ENCODE peak calls at places on chromosomes 5 and 9, in nine cellular contexts. One of them, this sample, is unnamed.

GRCh38 chr5:77649776-77650175 is 11.3 kb upstream of the OTP start:
- DNase-seq in dorsolateral prefrontal cortex: no peak
- DNase-seq in upper lobe of right lung: no peak
- DNase-seq in CD8-positive, alpha-beta T cell: no peak
- DNase-seq in AG04450: no peak
- DNase-seq in kidney: no peak
- DNase-seq in fibroblast of mammary gland: no peak
- DNase-seq in heart left ventricle: no peak
- DNase-seq in fibroblast of the aortic adventitia: no peak
- DNase-seq in this sample: no peak

GRCh38 chr5:167658890-167659289 is 632.6 kb upstream of the WWC1 start:
- DNase-seq in CD8-positive, alpha-beta T cell: no peak
- DNase-seq in upper lobe of right lung: no peak
- DNase-seq in dorsolateral prefrontal cortex: no peak
- DNase-seq in heart left ventricle: no peak
- DNase-seq in fibroblast of the aortic adventitia: no peak
- DNase-seq in fibroblast of mammary gland: no peak
- DNase-seq in AG04450: no peak
- DNase-seq in kidney: no peak
- DNase-seq in this sample: no peak

GRCh38 chr5:99694884-99695283 is 766.1 kb upstream of the CHD1 start:
- DNase-seq in CD8-positive, alpha-beta T cell: no peak
- DNase-seq in heart left ventricle: no peak
- DNase-seq in AG04450: no peak
- DNase-seq in kidney: peak; percentile 47
- DNase-seq in upper lobe of right lung: no peak
- DNase-seq in fibroblast of the aortic adventitia: no peak
- DNase-seq in dorsolateral prefrontal cortex: no peak
- DNase-seq in fibroblast of mammary gland: no peak
- DNase-seq in this sample: no peak

GRCh38 chr9:117485176-117485575 is 70.3 kb upstream of the ASTN2 start:
- DNase-seq in kidney: no peak
- DNase-seq in AG04450: no peak
- DNase-seq in fibroblast of mammary gland: no peak
- DNase-seq in fibroblast of the aortic adventitia: no peak
- DNase-seq in heart left ventricle: no peak
- DNase-seq in upper lobe of right lung: no peak
- DNase-seq in CD8-positive, alpha-beta T cell: no peak
- DNase-seq in dorsolateral prefrontal cortex: no peak
- DNase-seq in this sample: no peak

GRCh38 chr5:50813691-50814090 is 147.3 kb downstream of the PARP8 start:
- DNase-seq in CD8-positive, alpha-beta T cell: no peak
- DNase-seq in upper lobe of right lung: no peak
- DNase-seq in fibroblast of mammary gland: no peak
- DNase-seq in heart left ventricle: no peak
- DNase-seq in fibroblast of the aortic adventitia: no peak
- DNase-seq in AG04450: no peak
- DNase-seq in dorsolateral prefrontal cortex: no peak
- DNase-seq in kidney: no peak
- DNase-seq in this sample: no peak

GRCh38 chr5:175821790-175822211 is 49.6 kb upstream of the CPLX2 start:
- DNase-seq in heart left ventricle: no peak
- DNase-seq in fibroblast of mammary gland: no peak
- DNase-seq in upper lobe of right lung: no peak
- DNase-seq in CD8-positive, alpha-beta T cell: no peak
- DNase-seq in AG04450: no peak
- DNase-seq in dorsolateral prefrontal cortex: no peak
- DNase-seq in kidney: no peak
- DNase-seq in fibroblast of the aortic adventitia: no peak
- DNase-seq in this sample: peak; percentile 40

GRCh38 chr9:135851748-135852147 is 55.6 kb downstream of the CAMSAP1 start:
- DNase-seq in dorsolateral prefrontal cortex: no peak
- DNase-seq in upper lobe of right lung: no peak
- DNase-seq in kidney: no peak
- DNase-seq in fibroblast of the aortic adventitia: no peak
- DNase-seq in CD8-positive, alpha-beta T cell: no peak
- DNase-seq in heart left ventricle: no peak
- DNase-seq in AG04450: no peak
- DNase-seq in fibroblast of mammary gland: no peak
- DNase-seq in this sample: no peak

GRCh38 chr5:58466939-58467338 is 7.1 kb upstream of the PLK2 start:
- DNase-seq in kidney: no peak
- DNase-seq in heart left ventricle: no peak
- DNase-seq in upper lobe of right lung: no peak
- DNase-seq in dorsolateral prefrontal cortex: no peak
- DNase-seq in fibroblast of mammary gland: peak; percentile 35
- DNase-seq in AG04450: no peak
- DNase-seq in CD8-positive, alpha-beta T cell: no peak
- DNase-seq in fibroblast of the aortic adventitia: no peak
- DNase-seq in this sample: peak; percentile 45

GRCh38 chr5:158287643-158288228 is 428.8 kb upstream of the CLINT1 start:
- DNase-seq in dorsolateral prefrontal cortex: no peak
- DNase-seq in heart left ventricle: no peak
- DNase-seq in AG04450: peak; percentile 6
- DNase-seq in CD8-positive, alpha-beta T cell: no peak
- DNase-seq in fibroblast of the aortic adventitia: peak; percentile 61
- DNase-seq in upper lobe of right lung: no peak
- DNase-seq in kidney: no peak
- DNase-seq in fibroblast of mammary gland: peak; percentile 69
- DNase-seq in this sample: no peak

GRCh38 chr9:68775003-68775730 is 70.1 kb downstream of the PIP5K1B start:
- DNase-seq in dorsolateral prefrontal cortex: no peak
- DNase-seq in kidney: no peak
- DNase-seq in heart left ventricle: no peak
- DNase-seq in AG04450: no peak
- DNase-seq in fibroblast of the aortic adventitia: no peak
- DNase-seq in upper lobe of right lung: no peak
- DNase-seq in fibroblast of mammary gland: peak; percentile 73
- DNase-seq in CD8-positive, alpha-beta T cell: no peak
- DNase-seq in this sample: no peak

GRCh38 chr9:104743377-104743985 is 4.0 kb upstream of the NIPSNAP3A start:
- DNase-seq in AG04450: peak; percentile 21
- DNase-seq in dorsolateral prefrontal cortex: no peak
- DNase-seq in fibroblast of the aortic adventitia: peak; percentile 82
- DNase-seq in CD8-positive, alpha-beta T cell: peak; percentile 17
- DNase-seq in kidney: no peak
- DNase-seq in upper lobe of right lung: no peak
- DNase-seq in fibroblast of mammary gland: peak; percentile 79
- DNase-seq in heart left ventricle: peak; percentile 16
- DNase-seq in this sample: peak; percentile 60

GRCh38 chr5:91382530-91383026 is 539 bp downstream of the ARRDC3 start:
- DNase-seq in CD8-positive, alpha-beta T cell: peak; percentile 37
- DNase-seq in dorsolateral prefrontal cortex: no peak
- DNase-seq in kidney: no peak
- DNase-seq in upper lobe of right lung: no peak
- DNase-seq in AG04450: no peak
- DNase-seq in heart left ventricle: peak; percentile 25
- DNase-seq in fibroblast of mammary gland: peak; percentile 61
- DNase-seq in fibroblast of the aortic adventitia: peak; percentile 53
- DNase-seq in this sample: no peak

GRCh38 chr5:139708877-139709586 is 60.9 kb downstream of the CXXC5 start:
- DNase-seq in heart left ventricle: peak; percentile 80
- DNase-seq in kidney: peak; percentile 91
- DNase-seq in dorsolateral prefrontal cortex: peak; percentile 62
- DNase-seq in AG04450: no peak
- DNase-seq in CD8-positive, alpha-beta T cell: no peak
- DNase-seq in fibroblast of the aortic adventitia: peak; percentile 54
- DNase-seq in upper lobe of right lung: peak; percentile 71
- DNase-seq in fibroblast of mammary gland: peak; percentile 80
- DNase-seq in this sample: peak; percentile 56

GRCh38 chr9:124735121-124735520 is 36.0 kb downstream of the NR6A1 start:
- DNase-seq in dorsolateral prefrontal cortex: no peak
- DNase-seq in CD8-positive, alpha-beta T cell: no peak
- DNase-seq in AG04450: no peak
- DNase-seq in fibroblast of mammary gland: peak; percentile 47
- DNase-seq in upper lobe of right lung: no peak
- DNase-seq in heart left ventricle: no peak
- DNase-seq in kidney: no peak
- DNase-seq in fibroblast of the aortic adventitia: peak; percentile 74
- DNase-seq in this sample: no peak

GRCh38 chr9:108775901-108776306 is 79.9 kb downstream of the ACTL7B start:
- DNase-seq in fibroblast of mammary gland: no peak
- DNase-seq in upper lobe of right lung: no peak
- DNase-seq in kidney: no peak
- DNase-seq in CD8-positive, alpha-beta T cell: no peak
- DNase-seq in AG04450: no peak
- DNase-seq in heart left ventricle: no peak
- DNase-seq in dorsolateral prefrontal cortex: no peak
- DNase-seq in fibroblast of the aortic adventitia: peak; percentile 55
- DNase-seq in this sample: no peak

GRCh38 chr9:100322954-100323536 is 29.7 kb downstream of the TEX10 start:
- DNase-seq in fibroblast of mammary gland: peak; percentile 55
- DNase-seq in heart left ventricle: no peak
- DNase-seq in CD8-positive, alpha-beta T cell: peak; percentile 21
- DNase-seq in AG04450: no peak
- DNase-seq in dorsolateral prefrontal cortex: no peak
- DNase-seq in fibroblast of the aortic adventitia: peak; percentile 64
- DNase-seq in upper lobe of right lung: no peak
- DNase-seq in kidney: no peak
- DNase-seq in this sample: peak; percentile 13

GRCh38 chr5:141841781-141842180 is 36.4 kb downstream of the PCDH1 start:
- DNase-seq in dorsolateral prefrontal cortex: no peak
- DNase-seq in kidney: peak; percentile 95
- DNase-seq in AG04450: no peak
- DNase-seq in fibroblast of mammary gland: no peak
- DNase-seq in fibroblast of the aortic adventitia: no peak
- DNase-seq in upper lobe of right lung: peak; percentile 89
- DNase-seq in heart left ventricle: no peak
- DNase-seq in CD8-positive, alpha-beta T cell: no peak
- DNase-seq in this sample: no peak

GRCh38 chr9:105216440-105217178 is 27.8 kb upstream of the SLC44A1 start:
- DNase-seq in fibroblast of the aortic adventitia: peak; percentile 25
- DNase-seq in dorsolateral prefrontal cortex: peak; percentile 63
- DNase-seq in CD8-positive, alpha-beta T cell: no peak
- DNase-seq in upper lobe of right lung: no peak
- DNase-seq in AG04450: no peak
- DNase-seq in kidney: no peak
- DNase-seq in fibroblast of mammary gland: peak; percentile 35
- DNase-seq in heart left ventricle: peak; percentile 25
- DNase-seq in this sample: no peak

GRCh38 chr5:53971096-53971495 is 339.3 kb downstream of the ARL15 start:
- DNase-seq in upper lobe of right lung: no peak
- DNase-seq in CD8-positive, alpha-beta T cell: no peak
- DNase-seq in fibroblast of the aortic adventitia: peak; percentile 76
- DNase-seq in dorsolateral prefrontal cortex: no peak
- DNase-seq in heart left ventricle: no peak
- DNase-seq in AG04450: no peak
- DNase-seq in kidney: no peak
- DNase-seq in fibroblast of mammary gland: peak; percentile 61
- DNase-seq in this sample: no peak

GRCh38 chr9:122158202-122158601 is 1.4 kb downstream of the NDUFA8 start:
- DNase-seq in dorsolateral prefrontal cortex: no peak
- DNase-seq in upper lobe of right lung: no peak
- DNase-seq in fibroblast of the aortic adventitia: peak; percentile 52
- DNase-seq in kidney: no peak
- DNase-seq in heart left ventricle: no peak
- DNase-seq in AG04450: peak; percentile 16
- DNase-seq in CD8-positive, alpha-beta T cell: no peak
- DNase-seq in fibroblast of mammary gland: peak; percentile 69
- DNase-seq in this sample: peak; percentile 51
- TF ChIP-seq CTCF in dorsolateral prefrontal cortex: no peak
- TF ChIP-seq CTCF in upper lobe of right lung: peak; percentile 39
- TF ChIP-seq CTCF in fibroblast of the aortic adventitia: peak; percentile 69
- TF ChIP-seq CTCF in kidney: peak; percentile 30
- TF ChIP-seq CTCF in heart left ventricle: no peak
- TF ChIP-seq CTCF in AG04450: peak; percentile 65
- TF ChIP-seq CTCF in CD8-positive, alpha-beta T cell: peak; percentile 59
- TF ChIP-seq CTCF in fibroblast of mammary gland: peak; percentile 61
- TF ChIP-seq CTCF in this sample: peak; percentile 32

GRCh38 chr9:90891656-90892055 is 90.0 kb downstream of the SYK start:
- DNase-seq in kidney: no peak
- DNase-seq in AG04450: no peak
- DNase-seq in fibroblast of the aortic adventitia: no peak
- DNase-seq in heart left ventricle: no peak
- DNase-seq in fibroblast of mammary gland: no peak
- DNase-seq in upper lobe of right lung: no peak
- DNase-seq in CD8-positive, alpha-beta T cell: no peak
- DNase-seq in dorsolateral prefrontal cortex: no peak
- DNase-seq in this sample: no peak

GRCh38 chr9:90894956-90895687 is 93.5 kb downstream of the SYK start:
- DNase-seq in dorsolateral prefrontal cortex: no peak
- DNase-seq in fibroblast of the aortic adventitia: no peak
- DNase-seq in upper lobe of right lung: no peak
- DNase-seq in AG04450: no peak
- DNase-seq in fibroblast of mammary gland: no peak
- DNase-seq in CD8-positive, alpha-beta T cell: no peak
- DNase-seq in kidney: no peak
- DNase-seq in heart left ventricle: no peak
- DNase-seq in this sample: no peak

GRCh38 chr9:90888941-90889340 is 87.3 kb downstream of the SYK start:
- DNase-seq in fibroblast of the aortic adventitia: no peak
- DNase-seq in fibroblast of mammary gland: no peak
- DNase-seq in heart left ventricle: no peak
- DNase-seq in dorsolateral prefrontal cortex: no peak
- DNase-seq in CD8-positive, alpha-beta T cell: no peak
- DNase-seq in upper lobe of right lung: no peak
- DNase-seq in kidney: no peak
- DNase-seq in AG04450: no peak
- DNase-seq in this sample: no peak

GRCh38 chr9:90893706-90894105 is 92.1 kb downstream of the SYK start:
- DNase-seq in fibroblast of mammary gland: no peak
- DNase-seq in fibroblast of the aortic adventitia: no peak
- DNase-seq in kidney: no peak
- DNase-seq in heart left ventricle: no peak
- DNase-seq in AG04450: no peak
- DNase-seq in upper lobe of right lung: no peak
- DNase-seq in CD8-positive, alpha-beta T cell: no peak
- DNase-seq in dorsolateral prefrontal cortex: no peak
- DNase-seq in this sample: no peak

GRCh38 chr9:90890146-90890545 is 88.5 kb downstream of the SYK start:
- DNase-seq in AG04450: no peak
- DNase-seq in upper lobe of right lung: no peak
- DNase-seq in dorsolateral prefrontal cortex: no peak
- DNase-seq in CD8-positive, alpha-beta T cell: no peak
- DNase-seq in heart left ventricle: no peak
- DNase-seq in fibroblast of the aortic adventitia: no peak
- DNase-seq in kidney: no peak
- DNase-seq in fibroblast of mammary gland: peak; percentile 4
- DNase-seq in this sample: no peak
- TF ChIP-seq CTCF in AG04450: peak; percentile 26
- TF ChIP-seq CTCF in upper lobe of right lung: no peak
- TF ChIP-seq CTCF in dorsolateral prefrontal cortex: no peak
- TF ChIP-seq CTCF in CD8-positive, alpha-beta T cell: no peak
- TF ChIP-seq CTCF in heart left ventricle: no peak
- TF ChIP-seq CTCF in fibroblast of the aortic adventitia: peak; percentile 6
- TF ChIP-seq CTCF in kidney: no peak
- TF ChIP-seq CTCF in fibroblast of mammary gland: no peak
- TF ChIP-seq CTCF in this sample: no peak

GRCh38 chr5:33284681-33285080 is 156.1 kb upstream of the TARS1 start:
- DNase-seq in dorsolateral prefrontal cortex: no peak
- DNase-seq in fibroblast of mammary gland: no peak
- DNase-seq in kidney: no peak
- DNase-seq in CD8-positive, alpha-beta T cell: no peak
- DNase-seq in heart left ventricle: no peak
- DNase-seq in AG04450: no peak
- DNase-seq in fibroblast of the aortic adventitia: peak; percentile 82
- DNase-seq in upper lobe of right lung: no peak
- DNase-seq in this sample: no peak
- TF ChIP-seq CTCF in dorsolateral prefrontal cortex: no peak
- TF ChIP-seq CTCF in fibroblast of mammary gland: no peak
- TF ChIP-seq CTCF in kidney: no peak
- TF ChIP-seq CTCF in CD8-positive, alpha-beta T cell: no peak
- TF ChIP-seq CTCF in heart left ventricle: no peak
- TF ChIP-seq CTCF in AG04450: no peak
- TF ChIP-seq CTCF in fibroblast of the aortic adventitia: no peak
- TF ChIP-seq CTCF in upper lobe of right lung: no peak
- TF ChIP-seq CTCF in this sample: no peak

GRCh38 chr5:181043285-181044092 is 3.4 kb downstream of the BTNL9 start:
- DNase-seq in fibroblast of the aortic adventitia: no peak
- DNase-seq in heart left ventricle: peak; percentile 42
- DNase-seq in AG04450: no peak
- DNase-seq in kidney: no peak
- DNase-seq in fibroblast of mammary gland: no peak
- DNase-seq in dorsolateral prefrontal cortex: no peak
- DNase-seq in CD8-positive, alpha-beta T cell: no peak
- DNase-seq in upper lobe of right lung: no peak
- DNase-seq in this sample: no peak
- TF ChIP-seq CTCF in fibroblast of the aortic adventitia: no peak
- TF ChIP-seq CTCF in heart left ventricle: no peak
- TF ChIP-seq CTCF in AG04450: no peak
- TF ChIP-seq CTCF in kidney: no peak
- TF ChIP-seq CTCF in fibroblast of mammary gland: peak; percentile 7
- TF ChIP-seq CTCF in dorsolateral prefrontal cortex: no peak
- TF ChIP-seq CTCF in CD8-positive, alpha-beta T cell: no peak
- TF ChIP-seq CTCF in upper lobe of right lung: peak; percentile 8
- TF ChIP-seq CTCF in this sample: no peak

This sample was measured in GM10248.